ENCODE peak calls at places on chromosomes 2 and 18, in nine cellular contexts. S is RWPE1, M is astrocyte of the spinal cord, O is WTC11, H is hepatic stellate cell, B is iris pigment epithelial cell, I is AG09319, G is neural crest cell, W is MCF 10A. Y is an unnamed sample.

GRCh38 chr2:234635284-234635683 is 138.4 kb upstream of the ARL4C start:
- DNase-seq in I (no peak), H (no peak), G (no peak), S (no peak), W (no peak), M (no peak), O (no peak), B (no peak), Y (no peak)

GRCh38 chr2:239744706-239745340 is 280.3 kb downstream of the NDUFA10 start:
- DNase-seq in B (no peak), W (no peak), G (no peak), H (no peak), S (no peak), O (no peak), M (no peak), I (no peak), Y (no peak)

GRCh38 chr2:157468931-157469708 is 25.2 kb upstream of the CYTIP start:
- DNase-seq in B (peak; percentile 66), H (peak; percentile 46), G (no peak), M (peak; percentile 58), S (peak; percentile 13), I (peak; percentile 25), W (no peak), O (no peak), Y (no peak)

GRCh38 chr18:34650121-34650545 is 60.0 kb upstream of the DTNA start:
- DNase-seq in H (peak; percentile 22), S (no peak), M (peak; percentile 66), B (peak; percentile 86), G (no peak), I (peak; percentile 14), W (peak; percentile 9), O (no peak), Y (no peak)

GRCh38 chr2:223465793-223466192 is 136.4 kb downstream of the SCG2 start:
- DNase-seq in B (peak; percentile 100), M (peak; percentile 97), W (peak; percentile 99), S (peak; percentile 83), O (no peak), G (no peak), H (peak; percentile 54), I (peak; percentile 94), Y (no peak)

GRCh38 chr2:28949617-28950305 is 31.3 kb upstream of the TOGARAM2 start:
- DNase-seq in B (no peak), M (no peak), S (peak; percentile 28), G (no peak), O (no peak), W (peak; percentile 42), I (no peak), H (no peak), Y (peak; percentile 22)

GRCh38 chr2:100139114-100139513 is 3.3 kb downstream of the AFF3 start:
- DNase-seq in S (no peak), G (no peak), O (no peak), I (no peak), W (no peak), B (no peak), H (no peak), M (no peak), Y (no peak)

GRCh38 chr2:71615769-71616730 is 162.7 kb downstream of the DYSF start:
- DNase-seq in S (no peak), M (no peak), B (no peak), O (peak; percentile 1), H (no peak), I (no peak), G (no peak), W (no peak), Y (no peak)

GRCh38 chr2:172480301-172481218 is 53.2 kb downstream of the ITGA6 start:
- DNase-seq in W (peak; percentile 28), I (no peak), H (peak; percentile 19), O (no peak), B (peak; percentile 14), S (no peak), G (peak; percentile 55), M (peak; percentile 26), Y (peak; percentile 48)

GRCh38 chr2:46306320-46306719 is 9.1 kb downstream of the EPAS1 start:
- DNase-seq in S (peak; percentile 84), I (no peak), G (no peak), H (no peak), M (no peak), O (no peak), W (peak; percentile 83), B (peak; percentile 72), Y (no peak)

GRCh38 chr2:75896779-75897366 is 186.2 kb upstream of the GCFC2 start:
- DNase-seq in O (peak; percentile 61), M (no peak), W (peak; percentile 72), I (no peak), B (peak; percentile 5), H (no peak), G (peak; percentile 16), S (peak; percentile 47), Y (peak; percentile 75)

GRCh38 chr2:9809064-9809356 is 34.3 kb upstream of the TAF1B start:
- DNase-seq in B (no peak), W (no peak), S (peak; percentile 59), O (no peak), G (no peak), H (no peak), M (no peak), I (no peak), Y (peak; percentile 69)

GRCh38 chr2:39119732-39120520 is 925 bp downstream of the SOS1 start:
- DNase-seq in B (peak; percentile 68), M (peak; percentile 53), G (peak; percentile 48), O (peak; percentile 62), I (no peak), H (peak; percentile 63), W (peak; percentile 57), S (peak; percentile 62), Y (peak; percentile 78)

GRCh38 chr2:233818639-233819621 is 35.4 kb downstream of the HJURP start:
- DNase-seq in H (no peak), M (no peak), G (no peak), O (no peak), B (no peak), I (no peak), S (no peak), W (no peak), Y (no peak)

GRCh38 chr18:7793100-7793499 is 226.0 kb downstream of the PTPRM start:
- DNase-seq in M (no peak), B (no peak), O (no peak), S (no peak), I (no peak), G (no peak), W (no peak), H (no peak), Y (no peak)

GRCh38 chr18:79549638-79550000 is 130.0 kb upstream of the CTDP1 start:
- DNase-seq in M (no peak), G (no peak), B (no peak), H (no peak), S (no peak), O (no peak), I (no peak), W (no peak), Y (no peak)